ENCODE peak calls at places on chromosomes 4 and X, in five cellular contexts. G, O, D, J and F are unnamed samples.
A peak's percentile ranks its signal among the peaks of the same experiment; 100 is the strongest.

GRCh38 chr4:39759569-39759968 is 61.6 kb downstream of the UBE2K start:
- DNase-seq in G (no peak), O (no peak), D (no peak), J (no peak), F (no peak)

GRCh38 chr4:74661427-74662171 is 132.7 kb downstream of the BTC start:
- DNase-seq in G (no peak), O (peak; percentile 78), D (no peak), J (no peak), F (peak; percentile 63)

GRCh38 chr4:76585897-76586360 is 150.9 kb downstream of the SHROOM3 start:
- DNase-seq in G (no peak), O (peak; percentile 53), D (peak; percentile 71), J (peak; percentile 91), F (peak; percentile 95)

GRCh38 chrX:134673123-134673522 is 14.9 kb upstream of the PLAC1 start:
- DNase-seq in G (no peak), O (no peak), D (no peak), J (no peak), F (no peak)

GRCh38 chr4:41134581-41134980 is 79.8 kb downstream of the APBB2 start:
- DNase-seq in G (no peak), O (peak; percentile 29), D (no peak), J (no peak), F (no peak)

GRCh38 chr4:82201805-82202636 is 171.8 kb downstream of the HNRNPD start:
- DNase-seq in G (no peak), O (peak; percentile 60), D (no peak), J (peak; percentile 49), F (peak; percentile 57)

GRCh38 chr4:173365359-173365996 is 5.3 kb upstream of the SAP30 start:
- DNase-seq in G (no peak), O (no peak), D (no peak), J (no peak), F (no peak)

GRCh38 chr4:20271954-20272353 is 20.2 kb downstream of the SLIT2 start:
- DNase-seq in G (no peak), O (no peak), D (no peak), J (no peak), F (no peak)

GRCh38 chr4:180253419-180253818 is 1989.8 kb upstream of the TENM3 start:
- DNase-seq in G (no peak), O (no peak), D (no peak), J (no peak), F (no peak)

GRCh38 chr4:7135389-7135746 is 57.0 kb upstream of the SORCS2 start:
- DNase-seq in G (peak; percentile 20), O (peak; percentile 34), D (no peak), J (no peak), F (no peak)

GRCh38 chrX:107823456-107823855 is 2.2 kb upstream of the MID2 start:
- DNase-seq in G (peak; percentile 29), O (peak; percentile 79), D (no peak), J (no peak), F (no peak)

GRCh38 chr4:1491630-1492457 is 85.6 kb upstream of the NKX1-1 start:
- DNase-seq in G (no peak), O (no peak), D (no peak), J (no peak), F (peak; percentile 11)

GRCh38 chrX:78997870-78998558 is 52.8 kb downstream of the P2RY10 start:
- DNase-seq in G (no peak), O (no peak), D (no peak), J (peak; percentile 59), F (no peak)

GRCh38 chr4:108702960-108703359 is 52.6 kb downstream of the OSTC start:
- DNase-seq in G (no peak), O (no peak), D (no peak), J (peak; percentile 84), F (no peak)

GRCh38 chrX:139077303-139078131 is 366.0 kb upstream of the FGF13 start:
- DNase-seq in G (no peak), O (peak; percentile 82), D (no peak), J (no peak), F (no peak)

GRCh38 chr4:87117051-87117729 is 103.2 kb downstream of the KLHL8 start:
- DNase-seq in G (no peak), O (no peak), D (no peak), J (no peak), F (peak; percentile 76)

GRCh38 chr4:123986268-123986798 is 589.7 kb downstream of the SPRY1 start:
- DNase-seq in G (peak; percentile 50), O (peak; percentile 91), D (no peak), J (no peak), F (no peak)

GRCh38 chr4:170589597-170590191 is 499.9 kb upstream of the AADAT start:
- DNase-seq in G (no peak), O (peak; percentile 26), D (peak; percentile 9), J (peak; percentile 56), F (peak; percentile 18)

GRCh38 chr4:81470456-81471327 is 1.0 kb downstream of the RASGEF1B start:
- DNase-seq in G (no peak), O (peak; percentile 37), D (no peak), J (peak; percentile 72), F (peak; percentile 48)

GRCh38 chr4:86977621-86978184 is 42.9 kb downstream of the AFF1 start:
- DNase-seq in G (no peak), O (peak; percentile 81), D (peak; percentile 76), J (no peak), F (peak; percentile 69)

GRCh38 chr4:42078184-42078801 is 74.2 kb downstream of the BEND4 start:
- DNase-seq in G (no peak), O (no peak), D (no peak), J (peak; percentile 32), F (no peak)

GRCh38 chr4:78654809-78655208 is 103.2 kb downstream of the ANXA3 start:
- DNase-seq in G (peak; percentile 37), O (peak; percentile 72), D (no peak), J (no peak), F (no peak)

GRCh38 chr4:182448281-182449151 is 205.3 kb downstream of the TENM3 start:
- DNase-seq in G (peak; percentile 85), O (peak; percentile 90), D (peak; percentile 72), J (peak; percentile 71), F (peak; percentile 92)

GRCh38 chrX:2395261-2395850 is 105.4 kb downstream of the DHRSX start:
- DNase-seq in G (no peak), O (no peak), D (no peak), J (no peak), F (no peak)

GRCh38 chr4:12211636-12212035 is 782.9 kb upstream of the HS3ST1 start:
- DNase-seq in G (no peak), O (no peak), D (no peak), J (no peak), F (no peak)

GRCh38 chr4:150149381-150149780 is 71.1 kb downstream of the DCLK2 start:
- DNase-seq in G (no peak), O (peak; percentile 55), D (no peak), J (no peak), F (no peak)

GRCh38 chrX:124208675-124209074 is 123.8 kb upstream of the TEX13D start:
- DNase-seq in G (no peak), O (no peak), D (no peak), J (no peak), F (no peak)

GRCh38 chr4:167713756-167714155 is 378.6 kb upstream of the ANXA10 start:
- DNase-seq in G (no peak), O (no peak), D (no peak), J (no peak), F (no peak)

GRCh38 chr4:37389967-37390580 is 145.5 kb downstream of the NWD2 start:
- DNase-seq in G (no peak), O (peak; percentile 57), D (peak; percentile 2), J (peak; percentile 81), F (no peak)

GRCh38 chrX:147069926-147070325 is 255.4 kb upstream of the CXorf51A start:
- DNase-seq in G (no peak), O (no peak), D (no peak), J (no peak), F (no peak)

GRCh38 chr4:125105561-125105960 is 209.2 kb upstream of the FAT4 start:
- DNase-seq in G (no peak), O (peak; percentile 70), D (no peak), J (no peak), F (no peak)

GRCh38 chrX:50436797-50437196 is 33.8 kb downstream of the DGKK start:
- DNase-seq in G (no peak), O (no peak), D (no peak), J (no peak), F (no peak)

GRCh38 chrX:107429090-107429489 is 20.4 kb upstream of the FRMPD3 start:
- DNase-seq in G (no peak), O (peak; percentile 16), D (no peak), J (peak; percentile 50), F (no peak)

GRCh38 chr4:108953941-108954340 is 191.1 kb upstream of the ETNPPL start:
- DNase-seq in G (no peak), O (no peak), D (no peak), J (no peak), F (no peak)

GRCh38 chr4:68606240-68606639 is 30.1 kb upstream of the UGT2B17 start:
- DNase-seq in G (no peak), O (no peak), D (no peak), J (no peak), F (no peak)

GRCh38 chr4:6728320-6729029 is 12.5 kb downstream of the BLOC1S4 start:
- DNase-seq in G (no peak), O (no peak), D (no peak), J (no peak), F (no peak)

GRCh38 chr4:101833455-101833854 is 42.9 kb downstream of the BANK1 start:
- DNase-seq in G (no peak), O (no peak), D (no peak), J (no peak), F (no peak)

GRCh38 chr4:101831816-101832215 is 41.3 kb downstream of the BANK1 start:
- DNase-seq in G (no peak), O (no peak), D (no peak), J (no peak), F (no peak)

GRCh38 chr4:101835121-101835904 is 44.8 kb downstream of the BANK1 start:
- DNase-seq in G (no peak), O (peak; percentile 80), D (peak; percentile 23), J (no peak), F (no peak)
- H3K4me3 ChIP-seq in G (no peak overlapping the region), O (peak overlapping the region; percentile 16), D (no peak overlapping the region), J (no peak overlapping the region), F (no peak overlapping the region)

GRCh38 chr4:110183058-110183457 is 15.4 kb downstream of the ELOVL6 start:
- DNase-seq in G (no peak), O (no peak), D (no peak), J (no peak), F (no peak)

GRCh38 chr4:110183643-110184042 is 14.8 kb downstream of the ELOVL6 start:
- DNase-seq in G (no peak), O (no peak), D (no peak), J (no peak), F (no peak)

GRCh38 chr4:110188113-110188512 is 10.3 kb downstream of the ELOVL6 start:
- DNase-seq in G (no peak), O (no peak), D (no peak), J (no peak), F (no peak)

GRCh38 chr4:110184791-110185155 is 13.6 kb downstream of the ELOVL6 start:
- DNase-seq in G (no peak), O (no peak), D (no peak), J (no peak), F (no peak)

GRCh38 chr4:110184124-110184790 is 14.2 kb downstream of the ELOVL6 start:
- DNase-seq in G (no peak), O (peak; percentile 39), D (no peak), J (no peak), F (no peak)
- H3K4me3 ChIP-seq in G (no peak overlapping the region), O (peak overlapping the region; percentile 21), D (no peak overlapping the region), J (no peak overlapping the region), F (no peak overlapping the region)

GRCh38 chrX:24153175-24153795 is 3.8 kb downstream of the ZFX start:
- DNase-seq in G (no peak), O (peak; percentile 55), D (no peak), J (no peak), F (no peak)
- H3K4me3 ChIP-seq in G (peak overlapping the region; percentile 10), O (peak overlapping the region; percentile 35), D (peak overlapping the region; percentile 85), J (no peak overlapping the region), F (no peak overlapping the region)

GRCh38 chrX:53116101-53116500 is 22.2 kb downstream of the KANTR start:
- DNase-seq in G (no peak), O (peak; percentile 20), D (no peak), J (peak; percentile 14), F (no peak)
- H3K4me3 ChIP-seq in G (no peak overlapping the region), O (no peak overlapping the region), D (no peak overlapping the region), J (peak overlapping the region; percentile 42), F (no peak overlapping the region)